ENCODE peak calls at places on chromosomes 4 and X, in four cellular contexts. P is tibial nerve, C is testis, X is A549. D is an unnamed sample.

GRCh38 chrX:129781134-129782014 is 1.6 kb downstream of the SASH3 start:
- DNase-seq in C (peak), P (no peak), X (no peak), D (peak)

GRCh38 chr4:2377241-2377640 is 41.2 kb downstream of the ZFYVE28 start:
- DNase-seq in P (no peak), C (no peak), X (no peak), D (no peak)

GRCh38 chr4:79906996-79907395 is 166.0 kb downstream of the ANTXR2 start:
- DNase-seq in C (no peak), P (no peak), X (no peak), D (no peak)

GRCh38 chr4:3355266-3355748 is 62.5 kb downstream of the RGS12 start:
- DNase-seq in P (no peak), C (no peak), X (no peak), D (no peak)

GRCh38 chr4:109462297-109462696 is 28.7 kb downstream of the SEC24B start:
- DNase-seq in C (no peak), X (no peak), P (no peak), D (no peak)

GRCh38 chr4:148901075-148901705 is 459.0 kb upstream of the NR3C2 start:
- DNase-seq in P (no peak), C (no peak), X (no peak), D (no peak)

GRCh38 chr4:102094474-102094873 is 250.8 kb downstream of the SLC39A8 start:
- DNase-seq in C (no peak), P (no peak), X (no peak), D (no peak)

GRCh38 chr4:172514011-172514410 is 654.6 kb upstream of the GALNT7 start:
- DNase-seq in C (no peak), X (no peak), P (no peak), D (no peak)

GRCh38 chr4:32394255-32394654 is 1674.1 kb downstream of the PCDH7 start:
- DNase-seq in C (no peak), X (no peak), P (no peak), D (no peak)

GRCh38 chr4:17168571-17168970 is 270.1 kb upstream of the LDB2 start:
- DNase-seq in P (no peak), X (no peak), C (peak), D (no peak)

GRCh38 chr4:138175337-138175794 is 66.8 kb downstream of the SLC7A11 start:
- DNase-seq in P (no peak), C (peak), X (no peak), D (no peak)

GRCh38 chrX:70176938-70177533 is at the start of gene DGAT2L6:
- DNase-seq in P (no peak), C (no peak), X (no peak), D (no peak)

GRCh38 chrX:123590842-123591491 is 141.9 kb downstream of the THOC2 start:
- DNase-seq in C (no peak), P (no peak), X (peak), D (no peak)

GRCh38 chr4:68432320-68432719 is 14.9 kb upstream of the TMPRSS11E start:
- DNase-seq in C (no peak), X (no peak), P (no peak), D (no peak)

GRCh38 chr4:8188743-8189550 is 10.1 kb upstream of the SH3TC1 start:
- DNase-seq in P (no peak), X (no peak), C (no peak), D (peak)

GRCh38 chrX:124010157-124010556 is 48.7 kb downstream of the STAG2 start:
- DNase-seq in X (no peak), P (no peak), C (no peak), D (no peak)

GRCh38 chrX:13059676-13060499 is 15.5 kb upstream of the FAM9C start:
- DNase-seq in P (no peak), X (peak), C (no peak), D (no peak)

GRCh38 chr4:12734586-12734985 is 749.6 kb downstream of the RAB28 start:
- DNase-seq in P (no peak), C (no peak), X (no peak), D (no peak)

GRCh38 chr4:72997409-72997808 is 72.1 kb downstream of the COX18 start:
- DNase-seq in P (no peak), X (peak), C (no peak), D (no peak)

GRCh38 chrX:138487866-138488265 is 223.7 kb downstream of the FGF13 start:
- DNase-seq in X (no peak), C (no peak), P (no peak), D (no peak)

GRCh38 chrX:151323054-151323453 is 74.0 kb upstream of the VMA21 start:
- DNase-seq in P (no peak), X (no peak), C (no peak), D (no peak)

DNA sequence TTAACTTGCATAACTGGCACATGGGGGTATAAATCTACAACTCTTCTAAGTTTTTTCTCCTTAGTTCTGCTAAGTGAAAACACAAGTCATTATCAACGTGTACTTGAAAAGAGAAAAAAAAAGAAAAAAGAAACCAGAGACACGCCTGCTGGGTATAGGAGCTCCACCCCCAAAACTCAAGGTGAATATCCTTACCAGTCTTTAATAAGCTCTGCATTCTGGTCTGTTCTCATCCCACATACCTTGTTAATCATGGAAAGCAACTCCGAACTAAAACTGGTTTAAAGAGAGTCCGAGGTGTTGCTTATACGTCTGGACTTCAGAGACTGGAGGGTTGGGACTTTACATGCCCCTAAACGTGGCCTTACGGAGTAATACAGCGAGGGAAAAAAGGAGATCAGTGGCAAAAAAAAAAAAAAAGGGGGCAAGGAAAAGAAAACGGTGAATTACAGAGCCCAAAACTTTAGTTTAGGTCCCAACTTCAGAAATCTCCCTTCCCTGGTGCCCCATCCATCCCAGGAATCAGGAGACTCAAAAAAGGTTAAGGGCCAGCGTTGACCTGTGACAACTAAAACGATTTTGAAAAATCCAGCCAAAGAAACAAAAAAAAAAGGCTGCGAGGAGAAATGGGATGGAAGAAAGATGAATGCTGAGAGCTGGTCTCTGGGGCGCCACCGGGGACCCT is 997 bp downstream of the PGRMC2 start:
- DNase-seq in P (no peak), X (peak), C (no peak), D (no peak)
- TF ChIP-seq POLR2A in P (no peak), X (no peak), C (no peak), D (no peak)

GRCh38 chrX:49079489-49080428 is at the start of gene WDR45:
- DNase-seq in C (peak), X (peak), P (peak), D (peak)
- TF ChIP-seq POLR2A in C (no peak), X (peak), P (peak), D (peak)

DNA sequence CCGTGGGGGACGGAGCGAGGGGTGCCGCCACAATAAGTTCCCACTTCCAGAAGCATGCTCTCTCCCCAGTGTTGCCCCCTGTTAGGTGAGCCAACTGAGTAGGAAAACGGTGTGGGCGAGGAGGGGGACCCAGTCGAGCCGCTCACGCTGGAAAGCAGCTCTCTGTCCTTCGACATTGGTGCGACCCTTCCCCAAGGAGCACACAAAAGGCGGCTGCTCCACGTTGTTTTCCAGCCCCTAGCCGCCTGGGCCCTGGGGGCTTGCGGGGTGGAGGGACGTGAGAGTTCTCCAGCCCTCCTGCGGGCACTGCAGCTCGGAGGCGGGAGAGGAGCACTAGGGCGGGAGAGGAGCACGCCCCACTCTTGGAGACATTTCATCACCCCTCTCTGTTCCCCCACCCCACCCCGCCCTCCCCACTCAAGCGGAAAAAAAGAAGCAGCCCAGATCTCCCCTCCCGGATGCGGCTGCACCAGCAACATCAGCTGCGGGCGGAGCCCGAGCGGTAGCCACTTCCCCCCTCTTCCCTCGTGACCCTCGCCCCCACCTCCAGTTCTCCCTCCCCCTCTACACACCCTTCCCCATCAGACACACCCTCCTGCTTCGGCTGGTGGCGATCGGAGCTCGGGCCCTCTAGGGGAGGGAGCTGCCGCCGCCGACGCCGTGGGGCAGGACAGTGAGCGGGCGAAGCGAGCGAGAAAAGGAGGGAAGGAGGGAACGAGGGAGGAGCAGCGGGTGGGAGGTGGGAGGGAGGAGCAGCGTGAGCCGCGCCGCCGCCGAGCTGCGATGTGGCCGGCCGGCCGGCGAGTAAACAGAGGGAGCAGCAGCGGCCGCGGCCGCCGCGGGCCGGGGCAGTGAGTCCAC is at the start of gene DOCK11:
- DNase-seq in C (peak), X (peak), P (peak), D (peak)
- TF ChIP-seq POLR2A in C (no peak), X (no peak), P (no peak), D (no peak)

GRCh38 chrX:23729214-23729613 is 13.9 kb downstream of the ACOT9 start:
- DNase-seq in P (no peak), C (no peak), X (no peak), D (no peak)
- TF ChIP-seq POLR2A in P (no peak), C (no peak), X (no peak), D (no peak)

GRCh38 chr4:14994242-14994641 is 8.0 kb upstream of the CPEB2 start:
- DNase-seq in P (no peak), C (no peak), X (no peak), D (no peak)
- TF ChIP-seq POLR2A in P (no peak), C (no peak), X (no peak), D (no peak)